ENCODE peak calls at places on chromosomes 1 and 21, in eight cellular contexts. F, L, E, C, V, Y, X and G are unnamed samples.

GRCh38 chr1:42146916-42147320 is 6.3 kb upstream of the GUCA2B start:
- DNase-seq in Y (no peak), V (peak), C (peak), F (peak), L (peak), X (peak), E (peak), G (peak)

GRCh38 chr1:221734187-221734586 is 7.7 kb downstream of the DUSP10 start:
- DNase-seq in F (no peak), C (no peak), X (no peak), V (no peak), E (no peak), L (no peak), Y (no peak), G (no peak)

GRCh38 chr1:16162163-16162822 is 6.4 kb upstream of the EPHA2 start:
- DNase-seq in V (peak), L (no peak), Y (no peak), X (no peak), F (no peak), E (no peak), C (no peak), G (no peak)

GRCh38 chr1:231770776-231771175 is 144.2 kb downstream of the DISC1 start:
- DNase-seq in L (no peak), F (no peak), C (no peak), E (no peak), V (no peak), X (no peak), Y (no peak), G (no peak)

GRCh38 chr1:111911036-111911435 is 78.4 kb downstream of the KCND3 start:
- DNase-seq in V (no peak), E (no peak), Y (no peak), X (no peak), C (no peak), F (no peak), L (no peak), G (no peak)

GRCh38 chr1:26034504-26035202 is 11.3 kb downstream of the SLC30A2 start:
- DNase-seq in F (no peak), Y (no peak), L (no peak), E (no peak), C (no peak), V (no peak), X (no peak), G (no peak)

GRCh38 chr1:914253-914890 is 9.4 kb upstream of the SAMD11 start:
- DNase-seq in C (no peak), E (peak), V (no peak), Y (no peak), X (peak), F (no peak), L (no peak), G (no peak)

GRCh38 chr1:224922404-224923164 is 6.9 kb upstream of the DNAH14 start:
- DNase-seq in L (no peak), X (peak), V (no peak), C (no peak), F (peak), E (peak), Y (no peak), G (no peak)

GRCh38 chr1:27513958-27514357 is 24.0 kb upstream of the WASF2 start:
- DNase-seq in F (no peak), E (no peak), Y (no peak), L (no peak), X (no peak), V (no peak), C (peak), G (no peak)

GRCh38 chr1:215677112-215677511 is 110.0 kb downstream of the KCTD3 start:
- DNase-seq in E (no peak), X (no peak), C (no peak), F (no peak), L (no peak), V (no peak), Y (no peak), G (no peak)

GRCh38 chr1:215679231-215679630 is 112.1 kb downstream of the KCTD3 start:
- DNase-seq in Y (no peak), L (no peak), C (no peak), X (no peak), F (no peak), V (no peak), E (no peak), G (no peak)

GRCh38 chr1:215682232-215682631 is 115.1 kb downstream of the KCTD3 start:
- DNase-seq in V (no peak), E (no peak), Y (no peak), L (no peak), C (no peak), F (peak), X (no peak), G (no peak)
- TF ChIP-seq CTCF in V (no peak), E (peak), Y (no peak), L (no peak), C (no peak), F (peak), X (no peak), G (peak)

GRCh38 chr1:30735668-30736498 is 12.5 kb upstream of the MATN1 start:
- DNase-seq in F (no peak), X (no peak), V (no peak), Y (no peak), C (no peak), E (no peak), L (no peak), G (no peak)

GRCh38 chr1:30738670-30739559 is 15.5 kb upstream of the MATN1 start:
- DNase-seq in F (no peak), C (no peak), X (no peak), Y (no peak), E (no peak), V (no peak), L (no peak), G (no peak)

GRCh38 chr1:30737357-30738039 is 14.1 kb upstream of the MATN1 start:
- DNase-seq in C (no peak), Y (no peak), E (no peak), F (no peak), L (no peak), V (no peak), X (no peak), G (no peak)

GRCh38 chr1:30739601-30740000 is 16.2 kb upstream of the MATN1 start:
- DNase-seq in E (no peak), C (no peak), V (no peak), X (no peak), F (no peak), Y (no peak), L (no peak), G (no peak)

DNA sequence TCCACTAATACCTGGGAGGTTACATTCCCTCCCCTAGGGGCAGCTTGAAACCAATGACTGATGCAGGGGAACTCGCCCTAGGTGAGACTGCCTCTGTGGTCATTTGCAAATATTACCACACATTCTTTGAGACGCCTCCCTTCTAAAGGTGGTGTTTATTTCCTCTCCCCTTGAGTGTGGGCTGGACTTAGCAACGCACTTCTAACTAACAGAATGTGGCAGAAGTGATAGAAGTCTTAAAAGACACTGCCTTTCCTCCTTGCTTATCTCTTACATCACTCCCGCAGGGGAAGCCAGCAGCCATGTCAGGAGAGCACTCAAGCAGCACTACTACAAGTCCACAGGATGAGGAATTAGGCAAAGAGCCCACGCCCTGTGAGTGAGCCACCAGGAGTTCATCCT is 14.7 kb upstream of the MATN1 start:
- DNase-seq in Y (no peak), V (no peak), C (no peak), X (no peak), F (no peak), L (no peak), E (no peak), G (no peak)
- TF ChIP-seq CTCF in Y (no peak), V (no peak), C (no peak), X (no peak), F (no peak), L (no peak), E (no peak), G (no peak)

DNA sequence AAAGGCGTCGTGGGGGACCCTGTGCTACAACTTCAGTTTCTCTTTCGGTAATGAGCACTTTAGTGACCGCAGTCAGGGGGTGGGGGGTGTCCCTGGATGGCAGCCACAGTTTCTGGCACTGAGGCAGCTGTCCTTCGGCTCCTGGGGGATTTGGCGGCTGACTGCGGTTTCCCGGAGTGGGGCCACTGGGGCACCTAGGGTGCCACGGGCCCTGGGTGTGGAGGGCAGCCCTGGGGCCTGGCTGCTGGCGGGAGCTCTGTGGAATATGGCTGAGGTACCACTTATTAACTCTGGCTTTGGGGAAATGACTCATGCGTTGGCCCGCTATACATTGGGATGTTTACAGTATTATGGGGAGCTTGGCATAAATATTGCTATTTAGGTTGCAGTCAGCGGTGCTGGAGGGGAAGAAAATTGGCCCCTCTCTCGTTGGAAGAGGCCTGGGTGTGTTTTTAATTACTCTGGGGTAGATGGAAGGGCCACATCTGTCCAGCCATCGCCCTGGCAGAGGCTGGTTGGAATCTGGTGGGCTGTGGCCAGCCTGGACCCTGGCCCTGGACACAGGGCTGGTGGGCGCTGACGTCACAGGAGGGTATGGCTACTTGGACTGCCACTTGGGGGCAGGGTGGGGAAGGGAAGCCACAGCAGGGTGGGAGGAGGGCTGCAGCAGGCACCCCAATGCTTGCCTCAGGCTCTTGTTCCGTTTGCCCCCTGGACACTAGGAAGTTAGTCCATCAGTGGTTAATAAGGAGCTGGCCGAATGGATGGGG is 2.0 kb downstream of the EPHB2 start:
- DNase-seq in X (no peak), L (no peak), F (peak), C (no peak), V (no peak), Y (no peak), E (no peak), G (no peak)
- TF ChIP-seq CTCF in X (no peak), L (no peak), F (no peak), C (no peak), V (no peak), Y (no peak), E (no peak), G (no peak)

GRCh38 chr1:154760469-154760933 is 109.6 kb downstream of the KCNN3 start:
- DNase-seq in L (no peak), V (peak), E (peak), C (peak), Y (no peak), F (peak), X (peak), G (peak)
- TF ChIP-seq CTCF in L (peak), V (peak), E (peak), C (peak), Y (peak), F (peak), X (peak), G (peak)

GRCh38 chr1:65623895-65624294 is 168.8 kb upstream of the PDE4B start:
- DNase-seq in F (no peak), V (no peak), E (no peak), Y (no peak), L (no peak), X (no peak), C (no peak), G (no peak)
- TF ChIP-seq CTCF in F (no peak), V (no peak), E (no peak), Y (no peak), L (no peak), X (no peak), C (no peak), G (peak)

DNA sequence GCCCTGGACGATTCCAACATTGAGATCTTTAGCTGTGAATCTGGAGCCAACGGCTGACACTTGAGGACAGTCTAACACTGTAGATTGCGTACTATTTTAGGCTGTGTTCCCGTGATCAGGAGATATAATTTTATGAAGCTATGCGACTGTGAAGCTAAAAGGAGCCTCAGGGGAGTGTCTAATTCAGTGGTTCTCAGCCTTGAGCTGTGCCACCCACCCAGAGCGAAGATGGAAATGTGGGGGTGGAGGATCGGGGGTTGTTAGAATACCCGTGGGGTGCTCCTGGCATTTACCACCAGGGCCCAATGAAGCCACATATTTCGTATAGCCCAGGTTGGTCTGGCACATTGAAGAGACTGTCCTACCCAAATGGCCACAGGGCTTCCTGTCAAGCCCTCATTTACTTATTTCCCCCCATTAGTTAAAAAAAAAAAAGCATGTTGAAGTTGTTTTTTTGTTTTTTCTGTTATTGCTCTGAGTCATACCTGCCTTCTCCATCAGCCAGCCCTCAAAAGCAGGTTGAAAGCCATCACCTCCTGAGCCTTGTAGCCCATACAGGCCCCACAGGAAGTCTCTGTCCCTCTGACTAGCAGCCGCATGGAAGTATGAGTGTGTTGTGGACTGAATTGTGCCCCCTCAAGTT is 141.7 kb downstream of the GALNT2 start:
- DNase-seq in Y (no peak), L (no peak), C (no peak), F (no peak), E (no peak), V (no peak), X (no peak), G (no peak)
- TF ChIP-seq CTCF in Y (no peak), L (no peak), C (no peak), F (no peak), E (no peak), V (no peak), X (no peak), G (no peak)

DNA sequence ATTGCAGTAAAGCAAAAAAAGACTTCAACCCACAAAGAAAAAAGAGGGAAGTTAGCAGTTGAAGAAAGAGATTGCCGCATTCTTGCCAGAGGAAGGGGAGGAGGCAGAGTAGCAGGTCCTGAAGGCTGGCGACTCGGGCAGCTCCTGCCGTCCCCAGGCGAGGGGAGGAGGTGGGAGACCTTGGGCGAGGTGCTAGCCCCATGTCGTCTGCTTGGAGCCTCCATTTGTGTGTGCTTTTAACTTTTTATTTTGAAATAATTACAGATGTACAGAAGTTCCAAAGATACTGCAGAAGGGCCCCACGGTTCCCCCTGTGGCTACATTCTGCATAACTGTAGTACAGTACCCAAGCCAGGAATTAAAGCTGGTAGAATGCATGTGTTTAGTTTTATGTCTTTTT is 6.8 kb downstream of the TRPM2 start:
- DNase-seq in L (no peak), X (no peak), C (no peak), F (no peak), E (no peak), Y (no peak), V (no peak), G (no peak)
- TF ChIP-seq CTCF in L (no peak), X (no peak), C (no peak), F (no peak), E (no peak), Y (no peak), V (peak), G (peak)

GRCh38 chr21:38114717-38115333 is 142.0 kb upstream of the KCNJ15 start:
- DNase-seq in V (no peak), Y (no peak), X (no peak), F (no peak), C (no peak), E (no peak), L (no peak), G (no peak)

GRCh38 chr21:38120984-38121855 is 135.6 kb upstream of the KCNJ15 start:
- DNase-seq in X (no peak), F (no peak), L (no peak), C (no peak), Y (no peak), E (no peak), V (no peak), G (no peak)

GRCh38 chr21:38119793-38120192 is 137.0 kb upstream of the KCNJ15 start:
- DNase-seq in L (no peak), E (no peak), C (no peak), X (no peak), V (no peak), F (no peak), Y (no peak), G (no peak)

GRCh38 chr21:38112219-38112789 is 144.5 kb upstream of the KCNJ15 start:
- DNase-seq in X (no peak), C (no peak), L (no peak), V (no peak), E (no peak), F (no peak), Y (no peak), G (no peak)

DNA sequence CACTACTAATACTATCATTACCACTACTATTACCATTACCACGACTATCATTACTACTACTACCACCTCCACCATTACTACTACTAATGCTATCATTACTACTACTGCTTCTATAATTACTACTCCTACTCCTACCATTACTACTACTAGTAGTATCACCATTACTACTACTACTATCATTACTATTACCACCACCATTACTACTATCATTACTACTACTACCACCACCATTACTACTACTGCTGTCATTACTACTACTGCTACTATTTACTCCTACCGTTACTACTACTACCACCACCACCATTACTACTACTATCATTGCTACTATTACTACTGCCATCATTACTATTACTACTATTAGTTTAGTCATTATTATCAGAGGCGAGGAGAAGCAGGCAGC is 140.9 kb upstream of the KCNJ15 start:
- DNase-seq in X (no peak), Y (no peak), F (no peak), C (no peak), E (no peak), V (no peak), L (no peak), G (no peak)
- TF ChIP-seq CTCF in X (no peak), Y (no peak), F (no peak), C (no peak), E (no peak), V (no peak), L (no peak), G (no peak)

GRCh38 chr1:223489439-223489838 is 96.2 kb downstream of the CCDC185 start:
- DNase-seq in X (no peak), C (no peak), E (no peak), L (no peak), F (no peak), V (no peak), Y (no peak), G (no peak)

GRCh38 chr1:223483511-223483910 is 90.3 kb downstream of the CCDC185 start:
- DNase-seq in V (no peak), X (no peak), L (no peak), F (no peak), C (no peak), Y (no peak), E (no peak), G (no peak)

GRCh38 chr1:223487514-223488259 is 94.5 kb downstream of the CCDC185 start:
- DNase-seq in V (no peak), X (no peak), E (no peak), Y (no peak), C (no peak), F (no peak), L (no peak), G (no peak)

GRCh38 chr1:223482766-223483165 is 89.6 kb downstream of the CCDC185 start:
- DNase-seq in E (no peak), X (no peak), Y (no peak), L (no peak), V (no peak), C (no peak), F (peak), G (no peak)

DNA sequence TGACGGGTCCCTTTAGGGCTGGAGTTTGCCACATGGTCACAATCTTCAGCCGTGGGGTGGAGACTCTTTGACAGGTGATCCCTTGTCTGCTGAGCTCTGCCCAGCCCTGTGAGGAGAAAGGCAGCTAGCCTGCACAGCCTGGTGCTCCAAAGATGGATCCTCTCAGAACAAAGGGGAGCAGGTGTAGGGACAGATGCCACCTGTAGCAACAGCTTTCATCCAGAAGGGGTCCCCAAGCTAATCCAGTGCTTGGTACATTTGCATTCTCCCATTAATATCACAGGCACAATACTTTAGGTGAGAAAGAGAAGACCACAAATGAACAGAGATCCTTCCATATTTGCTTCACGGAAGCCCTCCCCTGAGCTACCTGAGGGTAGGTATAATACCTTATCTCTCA is 93.2 kb downstream of the CCDC185 start:
- DNase-seq in L (no peak), E (no peak), X (no peak), V (no peak), C (no peak), Y (no peak), F (peak), G (no peak)
- TF ChIP-seq CTCF in L (no peak), E (no peak), X (no peak), V (no peak), C (no peak), Y (no peak), F (no peak), G (no peak)